ENCODE peak calls at places on chromosomes 11 and 22, in ten cellular contexts. G, L, V, I, Q, H, J, E, Y and Z are unnamed samples.

GRCh38 chr11:134701564-134702165 is 289.6 kb upstream of the B3GAT1 start:
- DNase-seq in L (no peak), H (no peak), E (no peak), I (no peak), G (no peak), Y (no peak), J (peak; percentile 40), Q (no peak), V (no peak), Z (no peak)

GRCh38 chr11:114892381-114893197 is 214.3 kb downstream of the NXPE2 start:
- DNase-seq in Y (no peak), L (no peak), Q (no peak), V (peak; percentile 25), H (peak; percentile 83), I (no peak), G (peak; percentile 73), E (no peak), J (no peak), Z (no peak)

GRCh38 chr11:94588366-94588952 is 21.3 kb downstream of the PIWIL4 start:
- DNase-seq in E (no peak), Y (no peak), Q (no peak), H (no peak), V (no peak), I (no peak), J (no peak), L (no peak), G (no peak), Z (no peak)

GRCh38 chr22:20988573-20989322 is 6.7 kb downstream of the LZTR1 start:
- DNase-seq in Q (no peak), V (no peak), L (peak; percentile 58), H (no peak), E (no peak), Y (no peak), I (no peak), J (no peak), G (peak; percentile 39), Z (no peak)

GRCh38 chr11:74937696-74938475 is 11.0 kb downstream of the XRRA1 start:
- DNase-seq in Y (no peak), L (no peak), E (no peak), I (no peak), G (no peak), Q (no peak), V (no peak), H (no peak), J (no peak), Z (no peak)

GRCh38 chr11:12680246-12680939 is 6.2 kb downstream of the TEAD1 start:
- DNase-seq in J (no peak), I (peak; percentile 88), E (peak; percentile 91), G (peak; percentile 97), L (peak; percentile 91), H (peak; percentile 88), Q (no peak), Y (peak; percentile 88), V (peak; percentile 83), Z (peak; percentile 89)

GRCh38 chr11:115548878-115549528 is 44.8 kb upstream of the CADM1 start:
- DNase-seq in I (no peak), L (no peak), V (no peak), G (peak; percentile 85), Y (peak; percentile 46), J (no peak), Q (no peak), H (peak; percentile 60), E (peak; percentile 36), Z (no peak)

GRCh38 chr11:12941671-12942070 is 67.4 kb upstream of the RASSF10 start:
- DNase-seq in Q (no peak), J (no peak), H (no peak), I (no peak), Y (no peak), E (no peak), L (no peak), G (no peak), V (no peak), Z (no peak)

GRCh38 chr22:48434868-48435250 is 1392.8 kb downstream of the BRD1 start:
- DNase-seq in G (no peak), Y (no peak), E (no peak), V (no peak), L (no peak), Q (no peak), J (peak; percentile 33), H (no peak), I (no peak), Z (no peak)

GRCh38 chr11:69799582-69799981 is 19.6 kb downstream of the FGF3 start:
- DNase-seq in Y (no peak), H (no peak), V (peak; percentile 67), I (no peak), E (no peak), J (no peak), Q (no peak), L (no peak), G (peak; percentile 85), Z (no peak)

GRCh38 chr11:60899021-60899936 is 7.1 kb downstream of the PRPF19 start:
- DNase-seq in V (peak; percentile 74), E (no peak), J (no peak), L (no peak), G (peak; percentile 74), Q (no peak), Y (peak; percentile 39), H (peak; percentile 57), I (no peak), Z (peak; percentile 46)

GRCh38 chr11:100827934-100828661 is 141.0 kb downstream of the ARHGAP42 start:
- DNase-seq in I (no peak), E (no peak), Y (no peak), H (no peak), Q (no peak), V (peak; percentile 30), J (no peak), G (peak; percentile 68), L (no peak), Z (no peak)

GRCh38 chr11:125627236-125627910 is 2.4 kb downstream of the CHEK1 start:
- DNase-seq in H (no peak), Q (no peak), J (no peak), G (no peak), I (no peak), E (no peak), Y (no peak), L (no peak), V (no peak), Z (no peak)

GRCh38 chr11:125625594-125626380 is 824 bp downstream of the CHEK1 start:
- DNase-seq in Y (peak; percentile 88), V (peak; percentile 97), Q (peak; percentile 65), H (peak; percentile 96), I (peak; percentile 78), J (peak; percentile 95), G (peak; percentile 97), E (peak; percentile 90), L (peak; percentile 89), Z (peak; percentile 82)

GRCh38 chr11:125624756-125625213 is at the start of gene CHEK1:
- DNase-seq in I (no peak), Q (no peak), J (no peak), H (no peak), L (no peak), Y (no peak), E (peak; percentile 10), G (no peak), V (peak; percentile 13), Z (no peak)

GRCh38 chr11:125625225-125625593 is 246 bp downstream of the CHEK1 start:
- DNase-seq in I (no peak), E (no peak), V (no peak), J (no peak), L (no peak), Y (no peak), Q (no peak), H (no peak), G (peak; percentile 83), Z (no peak)

DNA sequence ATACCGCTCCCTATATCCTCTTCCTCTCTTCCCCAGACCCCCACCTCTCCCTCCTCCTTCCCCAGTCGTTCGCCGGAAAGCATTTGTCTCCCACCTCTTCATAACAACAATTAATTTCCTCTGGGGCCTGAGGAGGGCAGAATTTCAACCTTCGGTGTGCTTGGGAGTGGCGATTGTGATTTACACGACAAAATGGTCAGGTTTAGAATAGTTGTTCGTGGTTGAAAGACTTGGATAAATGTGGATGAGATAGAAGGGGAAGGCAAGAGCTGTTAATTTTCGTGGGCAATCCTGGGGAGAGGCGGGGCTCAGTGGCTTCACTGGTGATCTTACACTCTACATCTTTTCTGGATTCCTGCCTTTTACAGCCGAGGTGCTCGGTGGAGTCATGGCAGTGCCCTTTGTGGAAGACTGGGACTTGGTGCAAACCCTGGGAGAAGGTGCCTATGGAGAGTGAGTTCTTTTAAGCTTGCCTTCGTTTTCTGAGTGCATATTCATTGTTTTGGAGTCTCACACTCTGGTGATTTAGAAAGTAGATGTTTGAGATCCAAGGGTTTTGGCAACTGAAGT is 1.5 kb downstream of the CHEK1 start:
- DNase-seq in I (no peak), Q (peak; percentile 12), J (no peak), V (no peak), G (peak; percentile 93), Y (no peak), E (no peak), L (no peak), H (no peak), Z (no peak)
- TF ChIP-seq POLR2AphosphoS5 in I (no peak), Q (no peak), J (no peak), V (no peak), G (no peak), Y (no peak), E (no peak), L (no peak), H (no peak), Z (no peak)

GRCh38 chr11:102343789-102344188 is 3.2 kb upstream of the BIRC2 start:
- DNase-seq in J (no peak), G (no peak), H (no peak), Y (no peak), E (no peak), Q (no peak), I (no peak), V (no peak), L (no peak), Z (no peak)
- TF ChIP-seq POLR2AphosphoS5 in J (no peak), G (no peak), H (no peak), Y (no peak), E (no peak), Q (no peak), I (no peak), V (no peak), L (no peak), Z (no peak)

GRCh38 chr22:40512426-40513136 is 123.9 kb downstream of the MRTFA start:
- DNase-seq in V (no peak), Q (no peak), H (no peak), L (no peak), J (no peak), E (no peak), Y (no peak), G (no peak), I (no peak), Z (no peak)
- TF ChIP-seq POLR2AphosphoS5 in V (no peak), Q (no peak), H (no peak), L (peak; percentile 60), J (peak; percentile 37), E (peak; percentile 86), Y (peak; percentile 68), G (no peak), I (peak; percentile 85), Z (peak; percentile 64)

DNA sequence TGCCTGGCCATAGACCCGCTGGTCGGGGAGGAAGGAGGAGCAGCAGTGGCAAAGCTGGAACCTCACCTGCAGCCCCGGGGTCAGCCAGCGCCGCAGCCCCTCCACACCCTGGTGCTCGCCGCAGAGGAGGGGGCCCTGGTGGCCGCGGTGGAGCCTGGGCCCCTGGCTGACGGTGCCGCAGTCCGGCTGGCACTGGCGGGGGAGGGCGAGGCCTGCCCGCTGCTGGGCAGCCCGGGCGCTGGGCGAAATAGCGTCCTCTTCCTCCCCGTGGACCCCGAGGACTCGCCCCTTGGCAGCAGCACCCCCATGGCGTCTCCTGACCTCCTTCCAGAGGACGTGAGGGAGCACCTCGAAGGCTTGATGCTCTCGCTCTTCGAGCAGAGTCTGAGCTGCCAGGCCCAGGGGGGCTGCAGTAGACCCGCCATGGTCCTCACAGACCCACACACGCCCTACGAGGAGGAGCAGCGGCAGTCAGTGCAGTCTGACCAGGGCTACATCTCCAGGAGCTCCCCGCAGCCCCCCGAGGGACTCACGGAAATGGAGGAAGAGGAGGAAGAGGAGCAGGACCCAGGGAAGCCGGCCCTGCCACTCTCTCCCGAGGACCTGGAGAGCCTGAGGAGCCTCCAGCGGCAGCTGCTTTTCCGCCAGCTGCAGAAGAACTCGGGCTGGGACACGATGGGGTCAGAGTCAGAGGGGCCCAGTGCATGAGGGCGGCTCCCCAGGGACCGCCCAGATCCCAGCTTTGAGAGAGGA is 11.9 kb downstream of the TMEM121B start:
- DNase-seq in E (no peak), H (no peak), Q (no peak), G (no peak), L (no peak), Y (no peak), I (no peak), J (peak; percentile 72), V (no peak), Z (no peak)
- TF ChIP-seq POLR2AphosphoS5 in E (no peak), H (no peak), Q (no peak), G (no peak), L (no peak), Y (no peak), I (no peak), J (no peak), V (no peak), Z (no peak)